ENCODE peak calls at places on chromosomes 4 and X, in four cellular contexts. A is NT2/D1, L is H1, G is HepG2. I is an unnamed sample.

GRCh38 chrX:149871940-149872339 is 9.0 kb upstream of the MAGEA8 start:
- DNase-seq in A (peak), L (peak), G (peak), I (peak)

GRCh38 chr4:173005912-173006633 is 162.5 kb upstream of the GALNT7 start:
- DNase-seq in A (no peak), L (no peak), G (no peak), I (no peak)

GRCh38 chr4:31169851-31170250 is 449.7 kb downstream of the PCDH7 start:
- DNase-seq in A (no peak), L (no peak), G (no peak), I (no peak)

GRCh38 chrX:139025822-139026221 is 314.3 kb upstream of the FGF13 start:
- DNase-seq in A (no peak), L (no peak), G (no peak), I (no peak)

GRCh38 chr4:165299399-165300060 is 27.9 kb upstream of the MSMO1 start:
- DNase-seq in A (no peak), L (no peak), G (no peak), I (no peak)

GRCh38 chrX:17564689-17565409 is 172.4 kb upstream of the SCML1 start:
- DNase-seq in A (no peak), L (no peak), G (no peak), I (no peak)

GRCh38 chr4:174136013-174136412 is 147.5 kb downstream of the FBXO8 start:
- DNase-seq in A (no peak), L (no peak), G (no peak), I (no peak)

GRCh38 chrX:111322231-111322855 is 52.1 kb upstream of the CAPN6 start:
- DNase-seq in A (no peak), L (no peak), G (no peak), I (no peak)

GRCh38 chrX:23694606-23695005 is 27.3 kb downstream of the PRDX4 start:
- DNase-seq in A (peak), L (no peak), G (peak), I (peak)

GRCh38 chr4:181939199-181939945 is 303.8 kb upstream of the TENM3 start:
- DNase-seq in A (no peak), L (no peak), G (no peak), I (no peak)

GRCh38 chr4:33882246-33882990 is 2361.9 kb downstream of the ARAP2 start:
- DNase-seq in A (no peak), L (no peak), G (no peak), I (no peak)

GRCh38 chr4:74230902-74231499 is 73.1 kb downstream of the MTHFD2L start:
- DNase-seq in A (no peak), L (no peak), G (no peak), I (no peak)

GRCh38 chrX:1750267-1750666 is 135.4 kb downstream of the ASMT start:
- DNase-seq in A (no peak), L (no peak), G (no peak), I (no peak)

GRCh38 chrX:46710425-46710824 is 48.5 kb downstream of the SLC9A7 start:
- DNase-seq in A (no peak), L (no peak), G (peak), I (no peak)

GRCh38 chrX:5236096-5236495 is 992.6 kb downstream of the NLGN4X start:
- DNase-seq in A (no peak), L (no peak), G (no peak), I (no peak)

GRCh38 chr4:28229092-28229491 is 1368.5 kb downstream of the STIM2 start:
- DNase-seq in A (no peak), L (no peak), G (no peak), I (no peak)

GRCh38 chrX:115689931-115690330 is 129.0 kb downstream of the PLS3 start:
- DNase-seq in A (no peak), L (no peak), G (no peak), I (no peak)

GRCh38 chr4:77044458-77045124 is 31.2 kb downstream of the CCNI start:
- DNase-seq in A (no peak), L (no peak), G (peak), I (peak)

GRCh38 chr4:152485726-152486276 is 50.1 kb downstream of the FBXW7 start:
- DNase-seq in A (no peak), L (no peak), G (peak), I (peak)

GRCh38 chr4:1793940-1794808 is 1.1 kb downstream of the FGFR3 start:
- DNase-seq in A (no peak), L (no peak), G (no peak), I (no peak)

GRCh38 chr4:76582074-76582816 is 147.2 kb downstream of the SHROOM3 start:
- DNase-seq in A (no peak), L (no peak), G (no peak), I (no peak)

GRCh38 chr4:88963817-88964216 is 93.2 kb downstream of the FAM13A start:
- DNase-seq in A (no peak), L (no peak), G (no peak), I (no peak)

GRCh38 chr4:3414421-3415279 is 27.1 kb upstream of the HGFAC start:
- DNase-seq in A (no peak), L (no peak), G (no peak), I (no peak)

GRCh38 chrX:20531667-20532066 is 265.0 kb upstream of the RPS6KA3 start:
- DNase-seq in A (no peak), L (no peak), G (no peak), I (no peak)

GRCh38 chrX:150771116-150771515 is 77.9 kb downstream of the MTMR1 start:
- DNase-seq in A (no peak), L (no peak), G (no peak), I (no peak)

GRCh38 chr4:52377563-52377962 is 281.5 kb downstream of the USP46 start:
- DNase-seq in A (no peak), L (no peak), G (no peak), I (no peak)

GRCh38 chr4:52373650-52374049 is 285.5 kb downstream of the USP46 start:
- DNase-seq in A (no peak), L (no peak), G (no peak), I (no peak)

GRCh38 chr4:52372747-52373146 is 286.4 kb downstream of the USP46 start:
- DNase-seq in A (no peak), L (no peak), G (no peak), I (no peak)

GRCh38 chr4:52374847-52375246 is 284.3 kb downstream of the USP46 start:
- DNase-seq in A (no peak), L (no peak), G (peak), I (no peak)

DNA sequence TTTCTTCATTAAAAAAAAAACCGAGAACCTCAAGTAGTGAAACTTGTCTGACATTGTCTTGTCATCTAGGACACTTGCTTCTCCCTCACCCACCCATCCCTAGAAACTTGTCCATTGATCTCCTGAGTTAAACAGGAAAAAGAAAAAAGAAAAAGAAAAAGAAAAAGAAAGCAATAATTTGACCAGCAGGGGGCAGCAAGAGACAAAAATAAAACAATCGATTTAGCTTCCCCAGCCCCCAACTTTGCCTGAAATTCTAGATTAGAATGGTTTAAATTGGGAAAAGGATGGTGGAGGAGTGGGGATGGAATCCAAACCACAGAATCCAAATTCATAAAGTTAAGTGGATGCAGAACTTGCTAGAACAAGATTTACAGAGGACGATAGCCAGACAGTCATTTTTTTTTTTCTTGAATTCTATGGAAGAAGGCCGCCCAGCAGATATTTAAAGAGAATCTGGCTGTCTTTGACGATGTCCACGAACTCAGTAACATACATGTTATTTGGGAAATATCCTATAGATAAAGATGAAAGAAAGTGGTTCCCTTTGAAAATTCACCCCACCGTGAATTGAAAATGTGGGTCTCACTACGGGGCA is 282.9 kb downstream of the USP46 start:
- DNase-seq in A (peak), L (no peak), G (peak), I (no peak)
- TF ChIP-seq ZNF274 in A (no peak), L (no peak), G (no peak), I (no peak)

DNA sequence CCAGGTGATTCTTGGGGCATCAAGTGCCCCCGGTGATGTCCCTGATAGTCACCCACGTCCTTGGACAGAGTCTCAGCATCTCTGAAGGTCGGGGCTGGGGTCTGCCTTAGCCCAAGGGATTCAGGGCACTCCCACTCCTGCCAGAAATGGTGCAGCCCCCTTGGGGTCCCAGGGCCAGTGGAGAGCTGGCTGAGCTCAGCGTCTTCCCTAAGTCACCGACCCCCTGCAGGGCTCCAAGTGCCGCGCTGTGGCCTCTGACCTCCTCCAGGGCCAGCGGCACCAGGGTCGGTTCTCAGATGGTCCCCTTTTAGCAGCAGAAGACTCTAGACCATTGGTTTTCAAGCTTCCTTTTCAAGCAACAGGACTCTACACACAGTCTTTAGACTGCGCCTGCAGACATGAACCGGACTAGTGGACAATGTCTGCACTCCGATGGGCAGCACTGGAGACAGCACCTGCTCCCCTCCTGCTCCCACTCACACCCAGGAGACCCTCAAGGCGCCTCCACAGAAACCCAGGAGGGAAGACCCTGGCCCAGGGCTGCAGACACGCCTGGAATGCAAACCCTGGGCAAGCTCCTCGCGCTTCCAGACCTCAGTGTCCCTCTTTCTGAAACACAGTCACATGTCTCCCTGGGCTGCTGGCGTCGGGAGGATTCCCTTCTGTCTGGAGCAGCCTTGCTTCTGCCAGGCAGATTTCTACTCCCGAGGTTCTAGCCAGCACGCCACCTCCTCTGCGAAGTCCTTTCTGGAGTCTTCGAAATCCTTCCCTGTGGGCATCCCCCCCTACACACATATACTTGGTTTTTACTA is 53.9 kb downstream of the ABLIM2 start:
- DNase-seq in A (no peak), L (no peak), G (no peak), I (no peak)
- TF ChIP-seq SUZ12 in A (no peak), L (no peak), G (no peak), I (no peak)

GRCh38 chr4:71400788-71401187 is 62.0 kb downstream of the SLC4A4 start:
- DNase-seq in A (no peak), L (no peak), G (no peak), I (no peak)
- TF ChIP-seq ZNF274 in A (no peak), L (no peak), G (no peak), I (no peak)

GRCh38 chrX:122567911-122568310 is 616.2 kb upstream of the GRIA3 start:
- DNase-seq in A (no peak), L (no peak), G (no peak), I (no peak)

GRCh38 chrX:122565952-122566351 is 618.1 kb upstream of the GRIA3 start:
- DNase-seq in A (no peak), L (no peak), G (no peak), I (no peak)
- TF ChIP-seq SUZ12 in A (no peak), L (no peak), G (no peak), I (no peak)